ENCODE peak calls at places on chromosomes 4 and X, in seven cellular contexts. One of them, this sample, is unnamed. For H3K4me1, the result is how much of the 10 kb centered on the place peaks cover.

GRCh38 chrX:74924449-74925209 is 623 bp downstream of the NEXMIF start:
- DNase-seq in mesenchymal stem cell: peak
- DNase-seq in CD4-positive, alpha-beta memory T cell: peak
- DNase-seq in CD4-positive, CD25-positive, alpha-beta regulatory T cell: peak
- DNase-seq in lung: peak
- DNase-seq in effector memory CD4-positive, alpha-beta T cell: no peak
- DNase-seq in endodermal cell: peak
- DNase-seq in this sample: peak

GRCh38 chrX:131703646-131704045 is 159.8 kb downstream of the OR13H1 start:
- DNase-seq in lung: no peak
- DNase-seq in endodermal cell: no peak
- DNase-seq in CD4-positive, CD25-positive, alpha-beta regulatory T cell: no peak
- DNase-seq in effector memory CD4-positive, alpha-beta T cell: no peak
- DNase-seq in mesenchymal stem cell: no peak
- DNase-seq in CD4-positive, alpha-beta memory T cell: no peak
- DNase-seq in this sample: no peak

GRCh38 chrX:71067727-71068051 is 445 bp downstream of the SNX12 start:
- DNase-seq in CD4-positive, alpha-beta memory T cell: no peak
- DNase-seq in effector memory CD4-positive, alpha-beta T cell: no peak
- DNase-seq in mesenchymal stem cell: no peak
- DNase-seq in lung: no peak
- DNase-seq in CD4-positive, CD25-positive, alpha-beta regulatory T cell: no peak
- DNase-seq in endodermal cell: no peak
- DNase-seq in this sample: no peak

GRCh38 chr4:108036252-108036651 is 46.6 kb downstream of the HADH start:
- DNase-seq in endodermal cell: no peak
- DNase-seq in lung: no peak
- DNase-seq in effector memory CD4-positive, alpha-beta T cell: no peak
- DNase-seq in CD4-positive, alpha-beta memory T cell: peak
- DNase-seq in mesenchymal stem cell: no peak
- DNase-seq in CD4-positive, CD25-positive, alpha-beta regulatory T cell: peak
- DNase-seq in this sample: peak

GRCh38 chr4:188387134-188387791 is 248.0 kb downstream of the TRIML1 start:
- DNase-seq in effector memory CD4-positive, alpha-beta T cell: no peak
- DNase-seq in CD4-positive, alpha-beta memory T cell: no peak
- DNase-seq in endodermal cell: no peak
- DNase-seq in mesenchymal stem cell: peak
- DNase-seq in lung: no peak
- DNase-seq in CD4-positive, CD25-positive, alpha-beta regulatory T cell: no peak
- DNase-seq in this sample: no peak

GRCh38 chrX:2498781-2499302 is 1.9 kb downstream of the DHRSX start:
- DNase-seq in CD4-positive, alpha-beta memory T cell: no peak
- DNase-seq in lung: no peak
- DNase-seq in endodermal cell: no peak
- DNase-seq in CD4-positive, CD25-positive, alpha-beta regulatory T cell: no peak
- DNase-seq in mesenchymal stem cell: peak
- DNase-seq in effector memory CD4-positive, alpha-beta T cell: no peak
- DNase-seq in this sample: no peak

GRCh38 chrX:85379174-85379907 is at the start of gene POF1B:
- DNase-seq in effector memory CD4-positive, alpha-beta T cell: no peak
- DNase-seq in CD4-positive, CD25-positive, alpha-beta regulatory T cell: peak
- DNase-seq in endodermal cell: peak
- DNase-seq in CD4-positive, alpha-beta memory T cell: peak
- DNase-seq in mesenchymal stem cell: no peak
- DNase-seq in lung: no peak
- DNase-seq in this sample: no peak

GRCh38 chr4:67236793-67237192 is 308.5 kb downstream of the CENPC start:
- DNase-seq in lung: no peak
- DNase-seq in endodermal cell: peak
- DNase-seq in CD4-positive, CD25-positive, alpha-beta regulatory T cell: no peak
- DNase-seq in effector memory CD4-positive, alpha-beta T cell: no peak
- DNase-seq in mesenchymal stem cell: no peak
- DNase-seq in CD4-positive, alpha-beta memory T cell: no peak
- DNase-seq in this sample: no peak

GRCh38 chrX:100615015-100615414 is 21.6 kb downstream of the TSPAN6 start:
- DNase-seq in lung: no peak
- DNase-seq in CD4-positive, alpha-beta memory T cell: peak
- DNase-seq in mesenchymal stem cell: peak
- DNase-seq in CD4-positive, CD25-positive, alpha-beta regulatory T cell: no peak
- DNase-seq in endodermal cell: peak
- DNase-seq in effector memory CD4-positive, alpha-beta T cell: no peak
- DNase-seq in this sample: no peak

GRCh38 chr4:181008164-181008563 is 1235.0 kb upstream of the TENM3 start:
- DNase-seq in mesenchymal stem cell: no peak
- DNase-seq in effector memory CD4-positive, alpha-beta T cell: no peak
- DNase-seq in endodermal cell: no peak
- DNase-seq in CD4-positive, alpha-beta memory T cell: no peak
- DNase-seq in lung: no peak
- DNase-seq in CD4-positive, CD25-positive, alpha-beta regulatory T cell: no peak
- DNase-seq in this sample: no peak

GRCh38 chr4:148397006-148397673 is 45.1 kb downstream of the NR3C2 start:
- DNase-seq in CD4-positive, CD25-positive, alpha-beta regulatory T cell: no peak
- DNase-seq in mesenchymal stem cell: no peak
- DNase-seq in endodermal cell: no peak
- DNase-seq in lung: no peak
- DNase-seq in CD4-positive, alpha-beta memory T cell: no peak
- DNase-seq in effector memory CD4-positive, alpha-beta T cell: no peak
- DNase-seq in this sample: no peak

GRCh38 chr4:101222156-101222845 is 125.0 kb downstream of the PPP3CA start:
- DNase-seq in mesenchymal stem cell: no peak
- DNase-seq in lung: no peak
- DNase-seq in effector memory CD4-positive, alpha-beta T cell: no peak
- DNase-seq in CD4-positive, CD25-positive, alpha-beta regulatory T cell: no peak
- DNase-seq in endodermal cell: no peak
- DNase-seq in CD4-positive, alpha-beta memory T cell: no peak
- DNase-seq in this sample: no peak

GRCh38 chrX:13126785-13127184 is 82.4 kb upstream of the FAM9C start:
- DNase-seq in effector memory CD4-positive, alpha-beta T cell: no peak
- DNase-seq in endodermal cell: no peak
- DNase-seq in CD4-positive, CD25-positive, alpha-beta regulatory T cell: no peak
- DNase-seq in lung: no peak
- DNase-seq in CD4-positive, alpha-beta memory T cell: no peak
- DNase-seq in mesenchymal stem cell: peak
- DNase-seq in this sample: no peak

GRCh38 chrX:148020329-148020728 is 39.2 kb downstream of the FMR1NB start:
- DNase-seq in lung: no peak
- DNase-seq in CD4-positive, alpha-beta memory T cell: no peak
- DNase-seq in endodermal cell: no peak
- DNase-seq in mesenchymal stem cell: no peak
- DNase-seq in CD4-positive, CD25-positive, alpha-beta regulatory T cell: no peak
- DNase-seq in effector memory CD4-positive, alpha-beta T cell: no peak
- DNase-seq in this sample: no peak

GRCh38 chr4:66558651-66559050 is 888.4 kb upstream of the EPHA5 start:
- DNase-seq in endodermal cell: no peak
- DNase-seq in lung: no peak
- DNase-seq in CD4-positive, alpha-beta memory T cell: no peak
- DNase-seq in mesenchymal stem cell: no peak
- DNase-seq in effector memory CD4-positive, alpha-beta T cell: no peak
- DNase-seq in CD4-positive, CD25-positive, alpha-beta regulatory T cell: no peak
- DNase-seq in this sample: no peak

DNA sequence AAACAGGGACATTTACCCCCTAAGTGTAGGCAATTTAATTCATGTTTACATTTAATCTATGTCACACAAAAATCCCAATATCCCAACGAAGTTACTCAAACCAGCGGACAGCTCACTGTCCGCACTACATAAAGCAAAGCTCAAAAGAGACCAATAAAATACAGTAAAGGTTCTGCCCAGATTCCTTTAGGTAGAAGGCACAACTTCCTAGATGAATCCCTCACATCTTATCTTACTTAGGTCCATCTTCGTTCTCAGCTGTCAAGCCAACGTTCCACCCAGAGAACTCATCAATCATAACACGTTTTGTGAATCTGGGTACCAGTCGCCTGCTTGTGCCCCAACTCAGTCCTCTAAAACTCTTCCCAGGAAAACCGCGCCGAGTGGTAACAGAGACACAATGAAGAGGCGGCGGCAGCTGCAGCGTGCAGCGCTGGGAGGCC is 1.7 kb downstream of the HNRNPDL start:
- DNase-seq in CD4-positive, alpha-beta memory T cell: no peak
- DNase-seq in endodermal cell: no peak
- DNase-seq in mesenchymal stem cell: no peak
- DNase-seq in effector memory CD4-positive, alpha-beta T cell: no peak
- DNase-seq in lung: no peak
- DNase-seq in CD4-positive, CD25-positive, alpha-beta regulatory T cell: no peak
- DNase-seq in this sample: no peak
- H3K4me1 ChIP-seq in CD4-positive, alpha-beta memory T cell: half or more
- H3K4me1 ChIP-seq in endodermal cell: under half
- H3K4me1 ChIP-seq in mesenchymal stem cell: under half
- H3K4me1 ChIP-seq in effector memory CD4-positive, alpha-beta T cell: under half
- H3K4me1 ChIP-seq in lung: under half
- H3K4me1 ChIP-seq in CD4-positive, CD25-positive, alpha-beta regulatory T cell: under half
- H3K4me1 ChIP-seq in this sample: half or more

GRCh38 chr4:1471443-1472147 is 65.4 kb upstream of the NKX1-1 start:
- DNase-seq in effector memory CD4-positive, alpha-beta T cell: no peak
- DNase-seq in CD4-positive, alpha-beta memory T cell: no peak
- DNase-seq in lung: no peak
- DNase-seq in mesenchymal stem cell: no peak
- DNase-seq in endodermal cell: peak
- DNase-seq in CD4-positive, CD25-positive, alpha-beta regulatory T cell: no peak
- DNase-seq in this sample: no peak
- H3K4me1 ChIP-seq in effector memory CD4-positive, alpha-beta T cell: under half
- H3K4me1 ChIP-seq in CD4-positive, alpha-beta memory T cell: under half
- H3K4me1 ChIP-seq in lung: under half
- H3K4me1 ChIP-seq in mesenchymal stem cell: under half
- H3K4me1 ChIP-seq in endodermal cell: under half
- H3K4me1 ChIP-seq in CD4-positive, CD25-positive, alpha-beta regulatory T cell: under half
- H3K4me1 ChIP-seq in this sample: under half

GRCh38 chr4:113637363-113637762 is 124.2 kb downstream of the CAMK2D start:
- DNase-seq in effector memory CD4-positive, alpha-beta T cell: no peak
- DNase-seq in lung: no peak
- DNase-seq in endodermal cell: no peak
- DNase-seq in mesenchymal stem cell: no peak
- DNase-seq in CD4-positive, CD25-positive, alpha-beta regulatory T cell: no peak
- DNase-seq in CD4-positive, alpha-beta memory T cell: no peak
- DNase-seq in this sample: no peak
- H3K4me1 ChIP-seq in effector memory CD4-positive, alpha-beta T cell: under half
- H3K4me1 ChIP-seq in lung: under half
- H3K4me1 ChIP-seq in endodermal cell: under half
- H3K4me1 ChIP-seq in mesenchymal stem cell: under half
- H3K4me1 ChIP-seq in CD4-positive, CD25-positive, alpha-beta regulatory T cell: under half
- H3K4me1 ChIP-seq in CD4-positive, alpha-beta memory T cell: under half
- H3K4me1 ChIP-seq in this sample: under half

GRCh38 chrX:39734174-39734776 is 363.5 kb downstream of the BCOR start:
- DNase-seq in mesenchymal stem cell: no peak
- DNase-seq in lung: peak
- DNase-seq in CD4-positive, alpha-beta memory T cell: no peak
- DNase-seq in effector memory CD4-positive, alpha-beta T cell: no peak
- DNase-seq in CD4-positive, CD25-positive, alpha-beta regulatory T cell: no peak
- DNase-seq in endodermal cell: no peak
- DNase-seq in this sample: no peak
- H3K4me1 ChIP-seq in mesenchymal stem cell: under half
- H3K4me1 ChIP-seq in lung: under half
- H3K4me1 ChIP-seq in CD4-positive, alpha-beta memory T cell: under half
- H3K4me1 ChIP-seq in effector memory CD4-positive, alpha-beta T cell: under half
- H3K4me1 ChIP-seq in CD4-positive, CD25-positive, alpha-beta regulatory T cell: under half
- H3K4me1 ChIP-seq in endodermal cell: under half
- H3K4me1 ChIP-seq in this sample: under half

GRCh38 chr4:85496146-85496849 is 21.3 kb downstream of the ARHGAP24 start:
- DNase-seq in effector memory CD4-positive, alpha-beta T cell: no peak
- DNase-seq in mesenchymal stem cell: peak
- DNase-seq in CD4-positive, CD25-positive, alpha-beta regulatory T cell: no peak
- DNase-seq in lung: no peak
- DNase-seq in endodermal cell: no peak
- DNase-seq in CD4-positive, alpha-beta memory T cell: no peak
- DNase-seq in this sample: no peak

GRCh38 chr4:85499573-85499972 is 24.6 kb downstream of the ARHGAP24 start:
- DNase-seq in effector memory CD4-positive, alpha-beta T cell: no peak
- DNase-seq in CD4-positive, CD25-positive, alpha-beta regulatory T cell: no peak
- DNase-seq in endodermal cell: no peak
- DNase-seq in lung: no peak
- DNase-seq in mesenchymal stem cell: no peak
- DNase-seq in CD4-positive, alpha-beta memory T cell: no peak
- DNase-seq in this sample: no peak

GRCh38 chr4:85496933-85497332 is 22.0 kb downstream of the ARHGAP24 start:
- DNase-seq in CD4-positive, CD25-positive, alpha-beta regulatory T cell: no peak
- DNase-seq in lung: no peak
- DNase-seq in endodermal cell: no peak
- DNase-seq in effector memory CD4-positive, alpha-beta T cell: no peak
- DNase-seq in mesenchymal stem cell: peak
- DNase-seq in CD4-positive, alpha-beta memory T cell: no peak
- DNase-seq in this sample: no peak

GRCh38 chr4:85498068-85498733 is 23.3 kb downstream of the ARHGAP24 start:
- DNase-seq in effector memory CD4-positive, alpha-beta T cell: no peak
- DNase-seq in CD4-positive, CD25-positive, alpha-beta regulatory T cell: no peak
- DNase-seq in endodermal cell: no peak
- DNase-seq in mesenchymal stem cell: peak
- DNase-seq in CD4-positive, alpha-beta memory T cell: no peak
- DNase-seq in lung: peak
- DNase-seq in this sample: no peak

DNA sequence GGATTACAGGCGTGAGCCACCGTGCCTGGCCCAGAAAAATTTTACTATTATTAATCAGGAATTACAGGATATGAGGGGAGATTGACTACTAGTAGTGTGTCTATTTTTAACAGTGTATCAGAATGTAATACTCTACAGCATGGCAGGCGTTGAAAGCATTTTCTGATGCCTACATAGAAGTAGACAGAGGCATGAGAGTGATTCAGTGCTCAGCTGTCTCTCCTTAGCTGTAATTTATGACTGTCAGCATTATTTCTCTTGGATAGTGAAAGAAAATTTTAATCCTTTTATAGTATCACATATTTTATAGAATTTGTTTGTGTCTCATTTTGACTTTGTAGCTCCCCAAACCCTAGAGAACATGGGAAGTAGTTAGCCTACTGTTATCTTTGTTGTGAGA is 20.7 kb downstream of the ARHGAP24 start:
- DNase-seq in mesenchymal stem cell: no peak
- DNase-seq in lung: no peak
- DNase-seq in endodermal cell: no peak
- DNase-seq in CD4-positive, CD25-positive, alpha-beta regulatory T cell: no peak
- DNase-seq in CD4-positive, alpha-beta memory T cell: no peak
- DNase-seq in effector memory CD4-positive, alpha-beta T cell: no peak
- DNase-seq in this sample: no peak
- H3K4me1 ChIP-seq in mesenchymal stem cell: under half
- H3K4me1 ChIP-seq in lung: under half
- H3K4me1 ChIP-seq in endodermal cell: under half
- H3K4me1 ChIP-seq in CD4-positive, CD25-positive, alpha-beta regulatory T cell: under half
- H3K4me1 ChIP-seq in CD4-positive, alpha-beta memory T cell: under half
- H3K4me1 ChIP-seq in effector memory CD4-positive, alpha-beta T cell: under half
- H3K4me1 ChIP-seq in this sample: under half

GRCh38 chrX:369563-370101 is 17.1 kb downstream of the PPP2R3B start:
- DNase-seq in effector memory CD4-positive, alpha-beta T cell: no peak
- DNase-seq in endodermal cell: no peak
- DNase-seq in lung: no peak
- DNase-seq in CD4-positive, alpha-beta memory T cell: no peak
- DNase-seq in CD4-positive, CD25-positive, alpha-beta regulatory T cell: no peak
- DNase-seq in mesenchymal stem cell: no peak
- DNase-seq in this sample: no peak
- H3K4me1 ChIP-seq in effector memory CD4-positive, alpha-beta T cell: under half
- H3K4me1 ChIP-seq in endodermal cell: under half
- H3K4me1 ChIP-seq in lung: under half
- H3K4me1 ChIP-seq in CD4-positive, alpha-beta memory T cell: under half
- H3K4me1 ChIP-seq in CD4-positive, CD25-positive, alpha-beta regulatory T cell: under half
- H3K4me1 ChIP-seq in mesenchymal stem cell: under half
- H3K4me1 ChIP-seq in this sample: under half

This sample was measured in DND-41.